ENCODE peak calls at places on chromosomes 1 and 21, in five cellular contexts. M is fibroblast of lung, Y is body of pancreas, A is A549, O is breast epithelium. D is an unnamed sample.

GRCh38 chr1:152182431-152182830 is 23.4 kb upstream of the RPTN start:
- DNase-seq in M (peak; percentile 18), Y (no peak), A (peak; percentile 38), O (no peak), D (peak; percentile 33)

GRCh38 chr1:22971161-22972062 is 1.3 kb downstream of the LACTBL1 start:
- DNase-seq in M (peak; percentile 15), Y (no peak), A (no peak), O (peak; percentile 6), D (no peak)

GRCh38 chr1:28973850-28974841 is 59.8 kb downstream of the EPB41 start:
- DNase-seq in M (peak; percentile 79), Y (no peak), A (no peak), O (no peak), D (peak; percentile 46)

GRCh38 chr1:8603220-8603616 is 214.2 kb downstream of the RERE start:
- DNase-seq in M (peak; percentile 62), Y (no peak), A (no peak), O (no peak), D (peak; percentile 56)

GRCh38 chr1:237794071-237794470 is 96.7 kb downstream of the ZP4 start:
- DNase-seq in M (no peak), Y (no peak), A (peak; percentile 50), O (no peak), D (no peak)

GRCh38 chr1:224333309-224333926 is 3.4 kb upstream of the NVL start:
- DNase-seq in M (peak; percentile 79), Y (no peak), A (peak; percentile 71), O (no peak), D (peak; percentile 63)

GRCh38 chr1:17012775-17013501 is 1.2 kb upstream of the ATP13A2 start:
- DNase-seq in M (no peak), Y (peak; percentile 86), A (no peak), O (no peak), D (peak; percentile 80)

GRCh38 chr1:25813734-25814471 is 5.9 kb upstream of the MTFR1L start:
- DNase-seq in M (no peak), Y (no peak), A (no peak), O (no peak), D (no peak)

GRCh38 chr1:65939636-65940035 is 146.9 kb downstream of the PDE4B start:
- DNase-seq in M (peak; percentile 24), Y (no peak), A (no peak), O (no peak), D (peak; percentile 24)

GRCh38 chr21:44506279-44507255 is 33.4 kb downstream of the KRTAP10-1 start:
- DNase-seq in M (no peak), Y (no peak), A (no peak), O (no peak), D (no peak)

GRCh38 chr1:2607681-2608041 is 21.1 kb downstream of the PRXL2B start:
- DNase-seq in M (no peak), Y (peak; percentile 17), A (no peak), O (peak; percentile 47), D (no peak)

GRCh38 chr21:44800971-44801467 is 601 bp downstream of the UBE2G2 start:
- DNase-seq in M (peak; percentile 23), Y (no peak), A (peak; percentile 49), O (no peak), D (peak; percentile 32)

GRCh38 chr1:226296911-226297310 is 12.1 kb downstream of the LIN9 start:
- DNase-seq in M (no peak), Y (no peak), A (no peak), O (no peak), D (no peak)

GRCh38 chr1:211329764-211330201 is 3.1 kb downstream of the TRAF5 start:
- DNase-seq in M (no peak), Y (peak; percentile 27), A (no peak), O (no peak), D (no peak)

GRCh38 chr1:162538815-162539431 is 22.6 kb upstream of the UAP1 start:
- DNase-seq in M (peak; percentile 83), Y (no peak), A (peak; percentile 19), O (no peak), D (peak; percentile 96)

GRCh38 chr1:54857741-54858665 is 29.0 kb downstream of the DHCR24 start:
- DNase-seq in M (peak; percentile 81), Y (no peak), A (no peak), O (no peak), D (peak; percentile 65)

GRCh38 chr1:112714313-112715263 is 544 bp downstream of the PPM1J start:
- DNase-seq in M (no peak), Y (no peak), A (no peak), O (no peak), D (no peak)

GRCh38 chr1:113253187-113253966 is 136.9 kb upstream of the MAGI3 start:
- DNase-seq in M (no peak), Y (no peak), A (no peak), O (no peak), D (no peak)

GRCh38 chr1:82830695-82831380 is 1030.1 kb downstream of the ADGRL2 start:
- DNase-seq in M (no peak), Y (no peak), A (no peak), O (no peak), D (no peak)

GRCh38 chr1:1847501-1848289 is 43.2 kb downstream of the GNB1 start:
- DNase-seq in M (no peak), Y (no peak), A (no peak), O (no peak), D (peak; percentile 22)

GRCh38 chr1:159015440-159015909 is 5.8 kb downstream of the IFI16 start:
- DNase-seq in M (peak; percentile 91), Y (peak; percentile 24), A (peak; percentile 65), O (no peak), D (peak; percentile 85)

GRCh38 chr1:222994506-222995229 is 148.4 kb downstream of the TLR5 start:
- DNase-seq in M (peak; percentile 74), Y (no peak), A (no peak), O (no peak), D (peak; percentile 74)

GRCh38 chr1:197725044-197725443 is 50.2 kb downstream of the DENND1B start:
- DNase-seq in M (peak; percentile 48), Y (no peak), A (peak; percentile 56), O (no peak), D (peak; percentile 29)

GRCh38 chr1:215842905-215843304 is 275.8 kb downstream of the KCTD3 start:
- DNase-seq in M (no peak), Y (no peak), A (no peak), O (no peak), D (no peak)

GRCh38 chr1:160814316-160814715 is 18.3 kb downstream of the LY9 start:
- DNase-seq in M (no peak), Y (no peak), A (no peak), O (no peak), D (no peak)

GRCh38 chr1:45033356-45033755 is 21.3 kb downstream of the UROD start:
- DNase-seq in M (no peak), Y (no peak), A (no peak), O (no peak), D (no peak)

DNA sequence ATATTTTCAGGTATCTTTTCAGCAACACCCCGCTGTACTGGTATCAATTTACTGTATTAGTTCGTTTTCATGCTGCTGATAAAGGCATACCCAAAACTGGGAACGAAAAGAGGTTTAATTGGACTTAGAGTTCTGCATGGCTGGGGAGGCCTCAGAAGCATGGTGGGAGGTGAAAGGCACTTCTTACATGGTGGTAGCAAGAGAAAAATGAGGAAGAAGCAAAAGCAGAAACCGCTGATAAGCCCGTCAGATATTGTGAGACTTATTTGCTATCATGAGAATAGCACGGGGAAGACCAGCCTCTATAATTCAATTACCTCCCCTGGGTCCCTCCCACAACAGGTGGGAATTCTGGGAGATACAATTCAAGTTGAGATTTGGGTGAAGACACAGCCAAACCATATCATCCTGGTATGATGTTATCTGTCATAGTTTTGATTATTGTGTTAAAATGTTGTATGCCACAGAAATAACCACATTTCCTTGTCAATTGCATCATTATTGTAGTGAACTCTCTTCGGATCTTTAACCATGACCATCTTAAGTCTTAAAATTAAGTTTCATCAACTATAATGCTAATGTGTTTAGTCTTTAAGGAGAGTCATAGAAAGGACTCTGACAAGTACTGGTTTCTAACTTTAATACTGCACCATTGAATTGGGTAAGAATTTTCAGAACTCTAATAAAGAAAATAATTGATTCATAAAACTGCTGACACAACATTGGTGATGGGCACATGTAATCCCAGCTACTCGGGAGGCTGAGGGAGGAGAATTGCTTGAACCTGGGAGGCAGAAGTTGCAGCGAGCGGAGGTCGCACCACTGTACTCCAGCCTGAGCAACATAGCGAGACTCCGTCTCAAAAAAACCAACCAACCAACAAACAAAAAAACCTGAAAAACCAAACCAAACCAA is 58.2 kb downstream of the TBX19 start:
- DNase-seq in M (no peak), Y (no peak), A (no peak), O (no peak), D (no peak)
- H3K4me3 ChIP-seq in M (no peak overlapping the region), Y (no peak overlapping the region), A (no peak overlapping the region), O (no peak overlapping the region), D (no peak overlapping the region)

GRCh38 chr1:99677416-99677815 is 31.5 kb downstream of the PALMD start:
- DNase-seq in M (no peak), Y (no peak), A (no peak), O (no peak), D (no peak)
- TF ChIP-seq CTCF in M (no peak), Y (no peak), A (no peak), O (no peak), D (no peak)

DNA sequence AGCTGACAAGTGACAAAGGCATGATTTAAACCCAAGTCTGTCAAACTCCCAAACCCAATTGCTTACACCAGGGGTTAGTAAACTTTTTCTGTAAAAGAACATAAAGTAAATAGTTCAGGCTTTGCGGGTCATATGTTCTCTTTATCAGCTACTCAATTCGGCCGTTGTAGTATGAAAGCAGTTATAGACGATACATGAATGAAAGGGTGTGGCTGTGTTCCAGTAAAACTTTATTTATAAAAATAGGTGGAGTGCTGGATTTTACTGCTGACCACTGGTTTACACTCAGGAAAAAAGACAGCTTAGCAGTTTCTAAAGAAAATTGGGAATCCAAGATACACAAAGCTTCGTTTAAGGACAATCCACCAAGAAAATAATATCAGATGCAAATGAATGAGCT is 124.3 kb upstream of the BCL9 start:
- DNase-seq in M (no peak), Y (no peak), A (no peak), O (no peak), D (no peak)
- H3K4me3 ChIP-seq in M (no peak overlapping the region), Y (no peak overlapping the region), A (no peak overlapping the region), O (no peak overlapping the region), D (no peak overlapping the region)

GRCh38 chr1:154906621-154907081 is 29.9 kb downstream of the PMVK start:
- DNase-seq in M (peak; percentile 4), Y (no peak), A (peak; percentile 44), O (no peak), D (peak; percentile 12)
- TF ChIP-seq CTCF in M (peak; percentile 35), Y (no peak), A (peak; percentile 37), O (peak; percentile 42), D (peak; percentile 50)

DNA sequence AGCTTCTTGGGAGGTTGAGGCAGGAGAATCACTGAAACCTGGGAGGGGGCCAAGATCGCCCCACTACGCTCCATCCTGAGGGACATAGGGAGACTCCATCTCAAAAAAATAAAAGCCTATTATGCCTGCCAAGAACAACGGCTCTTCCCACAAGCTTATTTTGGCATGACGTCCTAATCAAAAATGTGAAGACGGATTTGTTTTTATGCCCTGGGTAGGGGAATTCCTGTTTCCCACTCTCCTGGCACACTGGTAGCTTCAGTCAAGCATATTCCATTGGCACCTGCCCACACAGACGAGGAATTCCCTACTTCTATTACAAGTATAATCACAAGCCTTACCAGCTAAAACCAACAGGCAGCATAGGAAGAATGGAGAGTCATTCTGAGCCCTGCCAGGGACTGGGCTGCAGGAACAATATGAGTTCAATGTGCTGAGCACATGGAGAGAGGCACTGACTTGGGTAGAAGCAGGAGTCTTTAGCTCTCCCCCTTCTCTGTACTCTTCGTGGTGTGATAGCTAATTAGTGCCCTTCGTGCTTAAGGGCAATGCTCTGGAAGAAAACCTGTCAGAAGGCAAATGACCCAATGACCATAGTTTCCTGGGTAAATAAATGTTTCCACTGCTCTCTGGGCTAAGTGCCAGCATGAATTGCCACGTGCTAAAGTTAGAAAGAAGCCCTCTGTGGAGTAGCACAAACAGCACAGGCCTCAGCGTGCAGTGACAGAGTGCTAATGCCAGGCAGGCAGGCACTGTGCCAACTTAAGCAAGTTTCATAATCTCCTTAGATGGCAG is 16.8 kb downstream of the TNFSF4 start:
- DNase-seq in M (peak; percentile 86), Y (peak; percentile 91), A (peak; percentile 73), O (peak; percentile 63), D (peak; percentile 77)
- H3K4me3 ChIP-seq in M (no peak overlapping the region), Y (no peak overlapping the region), A (no peak overlapping the region), O (no peak overlapping the region), D (no peak overlapping the region)

D was measured in AG10803.